ENCODE peak calls at places on chromosomes 5 and 9, in four cellular contexts. S is NB4, I is BE2C, W is tibial artery. F is an unnamed sample.

GRCh38 chr5:53261245-53261644 is 151.7 kb upstream of the MOCS2 start:
- DNase-seq in S (no peak), I (no peak), W (no peak), F (no peak)

GRCh38 chr5:101473483-101473882 is 570.4 kb upstream of the ST8SIA4 start:
- DNase-seq in S (peak; percentile 13), I (no peak), W (no peak), F (peak; percentile 39)

GRCh38 chr5:32066448-32066847 is 107.7 kb downstream of the GOLPH3 start:
- DNase-seq in S (no peak), I (no peak), W (no peak), F (no peak)

GRCh38 chr9:137785704-137786161 is 91.8 kb upstream of the CACNA1B start:
- DNase-seq in S (no peak), I (no peak), W (no peak), F (no peak)

GRCh38 chr5:158054388-158055092 is 195.6 kb upstream of the CLINT1 start:
- DNase-seq in S (no peak), I (no peak), W (no peak), F (peak; percentile 12)

GRCh38 chr9:37395663-37396062 is 26.8 kb upstream of the GRHPR start:
- DNase-seq in S (no peak), I (no peak), W (no peak), F (no peak)

GRCh38 chr5:181173420-181174342 is 26.3 kb downstream of the OR2V2 start:
- DNase-seq in S (peak; percentile 72), I (peak; percentile 89), W (no peak), F (peak; percentile 83)

GRCh38 chr5:56259002-56259511 is 25.9 kb upstream of the ANKRD55 start:
- DNase-seq in S (peak; percentile 70), I (no peak), W (no peak), F (peak; percentile 64)

GRCh38 chr9:77815260-77815659 is 167.1 kb upstream of the GNA14 start:
- DNase-seq in S (no peak), I (no peak), W (no peak), F (no peak)

GRCh38 chr5:54900906-54901725 is 84.3 kb downstream of the ESM1 start:
- DNase-seq in S (peak; percentile 90), I (no peak), W (peak; percentile 68), F (peak; percentile 63)

GRCh38 chr9:91810286-91810905 is 139.6 kb downstream of the ROR2 start:
- DNase-seq in S (no peak), I (no peak), W (peak; percentile 52), F (no peak)

GRCh38 chr5:119323630-119324000 is 32.2 kb upstream of the TNFAIP8 start:
- DNase-seq in S (no peak), I (no peak), W (no peak), F (peak; percentile 95)

GRCh38 chr5:133220851-133221674 is 169.2 kb downstream of the HSPA4 start:
- DNase-seq in S (no peak), I (no peak), W (no peak), F (no peak)

GRCh38 chr5:73442960-73443627 is 5.5 kb downstream of the FOXD1 start:
- DNase-seq in S (no peak), I (no peak), W (no peak), F (no peak)

GRCh38 chr9:4371108-4371507 is 71.2 kb upstream of the GLIS3 start:
- DNase-seq in S (peak; percentile 28), I (no peak), W (no peak), F (peak; percentile 94)

GRCh38 chr5:173327084-173327947 is 898 bp downstream of the STC2 start:
- DNase-seq in S (peak; percentile 40), I (peak; percentile 51), W (no peak), F (peak; percentile 40)

GRCh38 chr5:57499262-57500050 is 16.8 kb upstream of the ACTBL2 start:
- DNase-seq in S (peak; percentile 29), I (peak; percentile 28), W (no peak), F (peak; percentile 81)

GRCh38 chr5:43389679-43390329 is 22.4 kb downstream of the CCL28 start:
- DNase-seq in S (peak; percentile 95), I (peak; percentile 59), W (no peak), F (peak; percentile 93)

GRCh38 chr9:114641974-114642373 is 15.6 kb downstream of the TEX53 start:
- DNase-seq in S (peak; percentile 81), I (no peak), W (no peak), F (no peak)

GRCh38 chr5:147628054-147628895 is 118.4 kb upstream of the DPYSL3 start:
- DNase-seq in S (peak; percentile 65), I (peak; percentile 73), W (no peak), F (peak; percentile 69)

GRCh38 chr9:131951905-131952304 is 127.8 kb downstream of the MED27 start:
- DNase-seq in S (no peak), I (peak; percentile 27), W (peak; percentile 88), F (no peak)

GRCh38 chr5:1724822-1725602 is 74.6 kb downstream of the MRPL36 start:
- DNase-seq in S (no peak), I (no peak), W (peak; percentile 50), F (peak; percentile 10)

GRCh38 chr9:134966697-134967546 is 49.2 kb upstream of the FCN1 start:
- DNase-seq in S (no peak), I (no peak), W (peak; percentile 53), F (no peak)

GRCh38 chr5:149170292-149170691 is 29.0 kb downstream of the ABLIM3 start:
- DNase-seq in S (no peak), I (no peak), W (no peak), F (no peak)

GRCh38 chr5:143824851-143825720 is 13.1 kb downstream of the HMHB1 start:
- DNase-seq in S (peak; percentile 82), I (peak; percentile 86), W (peak; percentile 86), F (peak; percentile 79)

GRCh38 chr5:149731617-149732400 is 1.7 kb downstream of the PPARGC1B start:
- DNase-seq in S (peak; percentile 90), I (peak; percentile 82), W (peak; percentile 91), F (peak; percentile 93)

GRCh38 chr9:132744881-132745761 is 74.9 kb downstream of the GTF3C4 start:
- DNase-seq in S (no peak), I (no peak), W (no peak), F (no peak)

GRCh38 chr5:1118738-1119137 is 6.9 kb upstream of the SLC12A7 start:
- DNase-seq in S (peak; percentile 60), I (peak; percentile 45), W (no peak), F (no peak)

GRCh38 chr5:146340260-146341081 is 1.8 kb downstream of the POU4F3 start:
- DNase-seq in S (peak; percentile 66), I (no peak), W (no peak), F (peak; percentile 73)

GRCh38 chr9:6150483-6150882 is 65.1 kb upstream of the IL33 start:
- DNase-seq in S (no peak), I (no peak), W (no peak), F (no peak)

GRCh38 chr9:92392690-92393089 is 11.7 kb downstream of the OGN start:
- DNase-seq in S (no peak), I (no peak), W (no peak), F (peak; percentile 41)

DNA sequence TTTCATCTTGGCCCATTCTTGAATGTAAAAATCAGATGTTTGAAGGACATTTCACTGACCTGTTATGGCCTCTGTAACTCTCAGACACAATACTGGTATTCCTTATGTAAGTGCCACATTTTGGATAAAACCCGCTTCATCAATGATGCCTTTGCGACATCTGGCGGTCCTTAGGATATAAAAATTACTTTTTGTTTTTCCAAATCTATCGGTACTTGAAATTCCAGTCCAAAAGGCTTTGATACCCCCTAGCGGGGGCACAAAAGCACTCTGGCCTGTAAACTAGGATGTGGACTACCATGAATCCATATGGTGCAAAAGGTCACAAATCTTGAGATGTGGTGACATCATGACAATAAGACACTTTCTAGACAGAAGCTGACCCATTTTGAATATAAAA is 291.8 kb downstream of the KIAA0825 start:
- DNase-seq in S (no peak), I (no peak), W (no peak), F (no peak)
- TF ChIP-seq CTCF in S (no peak), I (no peak), W (no peak), F (no peak)

GRCh38 chr5:13214182-13214581 is 730.3 kb downstream of the DNAH5 start:
- DNase-seq in S (no peak), I (no peak), W (no peak), F (no peak)

GRCh38 chr5:13215370-13215769 is 729.1 kb downstream of the DNAH5 start:
- DNase-seq in S (no peak), I (no peak), W (no peak), F (no peak)

GRCh38 chr5:13215806-13216205 is 728.7 kb downstream of the DNAH5 start:
- DNase-seq in S (no peak), I (no peak), W (no peak), F (peak; percentile 2)

GRCh38 chr5:13217636-13218035 is 726.9 kb downstream of the DNAH5 start:
- DNase-seq in S (no peak), I (no peak), W (no peak), F (no peak)

GRCh38 chr5:13218518-13218917 is 726.0 kb downstream of the DNAH5 start:
- DNase-seq in S (peak; percentile 23), I (no peak), W (no peak), F (peak; percentile 52)
- TF ChIP-seq CTCF in S (peak; percentile 30), I (peak; percentile 9), W (no peak), F (peak; percentile 40)

GRCh38 chr9:83601463-83601862 is 21.5 kb upstream of the IDNK start:
- DNase-seq in S (no peak), I (no peak), W (no peak), F (peak; percentile 31)
- TF ChIP-seq CTCF in S (no peak), I (no peak), W (no peak), F (no peak)

GRCh38 chr5:131384181-131384580 is 120.3 kb downstream of the CDC42SE2 start:
- DNase-seq in S (no peak), I (no peak), W (no peak), F (no peak)

GRCh38 chr5:131381792-131382191 is 117.9 kb downstream of the CDC42SE2 start:
- DNase-seq in S (no peak), I (no peak), W (no peak), F (no peak)

GRCh38 chr5:131384616-131385214 is 120.9 kb downstream of the CDC42SE2 start:
- DNase-seq in S (no peak), I (no peak), W (no peak), F (peak; percentile 11)

GRCh38 chr5:131381011-131381410 is 117.2 kb downstream of the CDC42SE2 start:
- DNase-seq in S (no peak), I (no peak), W (no peak), F (no peak)

GRCh38 chr5:131382407-131383395 is 118.8 kb downstream of the CDC42SE2 start:
- DNase-seq in S (peak; percentile 82), I (peak; percentile 69), W (no peak), F (peak; percentile 75)
- TF ChIP-seq CTCF in S (peak; percentile 67), I (peak; percentile 90), W (no peak), F (peak; percentile 83)

GRCh38 chr5:6712136-6712581 is 1.1 kb upstream of the TENT4A start:
- DNase-seq in S (peak; percentile 78), I (peak; percentile 67), W (peak; percentile 80), F (peak; percentile 55)
- TF ChIP-seq CTCF in S (peak; percentile 10), I (no peak), W (no peak), F (no peak)